ENCODE peak calls at places on chromosomes 11 and 22, in seven cellular contexts. H is HCEC 1CT; S is stimulated activated CD4-positive, alpha-beta T cell treated with anti-CD3 and anti-CD28 coated beads, Interleukin-4, amount 100 ng/mL, for 4 hours; N is EL; I is epithelial cell of prostate; E is activated T-helper 1 cell treated with anti-CD3 and anti-CD28 coated beads, Interleukin-12 subunit alpha, Interleukin-12 subunit beta, Interleukin-2, Interleukin-4 antibody, amounts not matched to agents 30 ng/mL and 10 ng/mL and 1 ng/mL, durations not matched to agents 14 hours and 24 hours and 36 hours; L is caudate nucleus. O is an unnamed sample.
A peak's percentile ranks its signal among the peaks of the same experiment; 100 is the strongest.

GRCh38 chr11:924406-925157 is 1.1 kb upstream of the AP2A2 start:
- DNase-seq in N (no peak), S (no peak), I (no peak), L (no peak), H (no peak), E (no peak), O (no peak)

GRCh38 chr22:37462983-37463382 is 23.2 kb downstream of the MFNG start:
- DNase-seq in I (no peak), L (no peak), H (no peak), N (peak; percentile 41), S (no peak), E (no peak), O (peak; percentile 34)

GRCh38 chr11:57399928-57400578 is 9.6 kb upstream of the PRG2 start:
- DNase-seq in S (no peak), E (no peak), H (no peak), I (no peak), L (no peak), N (no peak), O (no peak)

GRCh38 chr22:40637181-40638150 is 947 bp upstream of the MRTFA start:
- DNase-seq in H (no peak), I (no peak), N (no peak), L (no peak), S (peak; percentile 58), E (peak; percentile 29), O (peak; percentile 7)

GRCh38 chr11:66275396-66275795 is 2.6 kb upstream of the CNIH2 start:
- DNase-seq in S (no peak), H (no peak), L (no peak), E (no peak), I (no peak), N (no peak), O (no peak)

GRCh38 chr11:129440028-129440630 is 64.5 kb downstream of the BARX2 start:
- DNase-seq in E (no peak), N (no peak), H (no peak), I (peak; percentile 99), S (no peak), L (peak; percentile 54), O (peak; percentile 95)

GRCh38 chr11:67274768-67275605 is 8.7 kb downstream of the GRK2 start:
- DNase-seq in L (no peak), I (no peak), E (no peak), S (no peak), H (no peak), N (no peak), O (no peak)

GRCh38 chr22:38264322-38264843 is 8.4 kb downstream of the TMEM184B start:
- DNase-seq in S (no peak), I (no peak), H (no peak), N (no peak), E (no peak), L (no peak), O (no peak)

GRCh38 chr22:27120036-27120435 is 462.6 kb downstream of the MIAT start:
- DNase-seq in H (no peak), L (no peak), I (no peak), S (no peak), E (no peak), N (no peak), O (no peak)

GRCh38 chr11:10414181-10414580 is 40.9 kb upstream of the AMPD3 start:
- DNase-seq in E (no peak), S (no peak), N (no peak), I (no peak), L (no peak), H (no peak), O (no peak)

GRCh38 chr22:42608481-42609361 is 6.0 kb downstream of the POLDIP3 start:
- DNase-seq in S (no peak), L (peak; percentile 43), I (no peak), E (no peak), H (peak; percentile 54), N (peak; percentile 56), O (peak; percentile 14)

GRCh38 chr11:7551571-7551970 is 37.8 kb downstream of the PPFIBP2 start:
- DNase-seq in S (no peak), E (no peak), I (no peak), L (no peak), N (peak; percentile 84), H (peak; percentile 69), O (no peak)

GRCh38 chr11:832529-833113 is at the start of gene CD151:
- DNase-seq in N (peak; percentile 73), S (peak; percentile 60), I (no peak), L (peak; percentile 55), H (peak; percentile 51), E (no peak), O (peak; percentile 60)

GRCh38 chr11:122656073-122656630 is 630 bp downstream of the UBASH3B start:
- DNase-seq in E (peak; percentile 22), I (no peak), H (peak; percentile 75), S (peak; percentile 52), N (peak; percentile 62), L (peak; percentile 59), O (peak; percentile 65)

GRCh38 chr11:55054723-55055122 is 207.2 kb upstream of the TRIM48 start:
- DNase-seq in E (no peak), S (no peak), N (no peak), H (no peak), L (no peak), I (no peak), O (no peak)

GRCh38 chr11:132888226-132888625 is 644.1 kb downstream of the OPCML start:
- DNase-seq in H (no peak), N (peak; percentile 80), E (no peak), S (no peak), I (no peak), L (no peak), O (no peak)

GRCh38 chr11:116472661-116473060 is 300.1 kb downstream of the BUD13 start:
- DNase-seq in H (no peak), S (no peak), E (no peak), N (no peak), I (no peak), L (no peak), O (no peak)

GRCh38 chr11:4626207-4627105 is 10.8 kb upstream of the OR51D1 start:
- DNase-seq in E (peak; percentile 44), I (peak; percentile 26), S (no peak), L (no peak), N (peak; percentile 73), H (peak; percentile 62), O (peak; percentile 84)

GRCh38 chr11:95132956-95133355 is 43.3 kb downstream of the ENDOD1 start:
- DNase-seq in I (no peak), E (no peak), H (no peak), N (no peak), S (no peak), L (no peak), O (peak; percentile 46)

GRCh38 chr11:45089251-45089650 is 57.2 kb upstream of the PRDM11 start:
- DNase-seq in L (no peak), E (no peak), N (peak; percentile 96), S (no peak), I (no peak), H (peak; percentile 99), O (peak; percentile 80)

GRCh38 chr11:6544921-6545850 is 48.1 kb downstream of the DNHD1 start:
- DNase-seq in N (peak; percentile 23), S (no peak), I (no peak), L (no peak), H (peak; percentile 15), E (no peak), O (no peak)

GRCh38 chr22:50396751-50397370 is 53.7 kb downstream of the PPP6R2 start:
- DNase-seq in N (no peak), E (no peak), L (no peak), S (no peak), I (no peak), H (no peak), O (peak; percentile 11)

GRCh38 chr11:131300304-131300703 is 70.1 kb upstream of the NTM start:
- DNase-seq in H (no peak), L (no peak), I (no peak), E (no peak), N (no peak), S (no peak), O (no peak)

GRCh38 chr11:76752321-76753175 is 30.6 kb upstream of the TSKU start:
- DNase-seq in E (no peak), I (no peak), N (peak; percentile 93), L (no peak), H (peak; percentile 29), S (no peak), O (no peak)

GRCh38 chr22:44325718-44326548 is 13.2 kb upstream of the SHISAL1 start:
- DNase-seq in L (no peak), N (peak; percentile 49), H (peak; percentile 15), E (no peak), I (no peak), S (no peak), O (peak; percentile 28)

GRCh38 chr11:80028998-80029397 is 588.2 kb upstream of the TENM4 start:
- DNase-seq in E (no peak), L (no peak), H (no peak), N (no peak), S (no peak), I (no peak), O (no peak)

GRCh38 chr11:43316451-43316850 is 4.7 kb downstream of the API5 start:
- DNase-seq in H (no peak), E (no peak), I (no peak), L (no peak), N (peak; percentile 35), S (no peak), O (peak; percentile 20)

GRCh38 chr11:69969890-69970784 is 108.0 kb upstream of the ANO1 start:
- DNase-seq in S (no peak), N (no peak), L (no peak), E (no peak), I (no peak), H (no peak), O (no peak)

GRCh38 chr11:100581318-100581717 is 105.8 kb upstream of the ARHGAP42 start:
- DNase-seq in N (no peak), L (no peak), I (no peak), S (no peak), E (no peak), H (no peak), O (peak; percentile 51)

GRCh38 chr22:49208768-49209252 is 618.9 kb downstream of the BRD1 start:
- DNase-seq in L (no peak), I (no peak), E (no peak), N (no peak), H (no peak), S (no peak), O (no peak)

GRCh38 chr22:47139790-47140119 is 377.3 kb downstream of the TBC1D22A start:
- DNase-seq in L (no peak), S (no peak), N (no peak), H (no peak), I (no peak), E (no peak), O (no peak)

GRCh38 chr22:19358195-19358594 is 66.7 kb upstream of the CLTCL1 start:
- DNase-seq in N (no peak), H (no peak), I (no peak), L (no peak), S (no peak), E (no peak), O (no peak)

GRCh38 chr22:29072979-29073617 is at the start of gene KREMEN1:
- DNase-seq in S (no peak), I (no peak), E (no peak), N (no peak), L (no peak), H (no peak), O (no peak)

GRCh38 chr11:10542776-10543175 is 1.8 kb upstream of the RNF141 start:
- DNase-seq in E (no peak), H (no peak), L (no peak), I (no peak), N (no peak), S (no peak), O (no peak)

GRCh38 chr22:26892401-26893033 is 235.1 kb downstream of the MIAT start:
- DNase-seq in N (peak; percentile 38), I (no peak), L (peak; percentile 73), S (no peak), E (no peak), H (no peak), O (no peak)

GRCh38 chr11:2963112-2963754 is 28.9 kb downstream of the NAP1L4 start:
- DNase-seq in S (no peak), I (no peak), E (no peak), L (no peak), H (no peak), N (no peak), O (no peak)

GRCh38 chr11:134158023-134158422 is 65.7 kb downstream of the NCAPD3 start:
- DNase-seq in L (no peak), H (no peak), I (no peak), N (no peak), E (no peak), S (no peak), O (no peak)

O was measured in PC-3.